ENCODE peak calls at places on chromosomes 7 and 10, in ten cellular contexts. V is EH; C is T-helper 9 cell; L is MCF 10A; M is NCI-H345; K is activated CD4-positive, alpha-beta T cell treated with anti-CD3 and anti-CD28 coated beads for 24 hours; T is pons; P is activated T-cell treated with anti-CD3 and anti-CD28 coated beads, Interleukin-2, amount 50 U/mL, for 24 hours; F is chondrocyte; W is H54. D is an unnamed sample.
A peak's percentile ranks its signal among the peaks of the same experiment; 100 is the strongest.

GRCh38 chr7:120802751-120803150 is 55.2 kb downstream of the TSPAN12 start:
- DNase-seq in M (no peak), T (no peak), L (no peak), F (no peak), C (no peak), P (no peak), K (no peak), W (no peak), V (no peak), D (no peak)

GRCh38 chr7:134315679-134316538 is 821 bp downstream of the SLC35B4 start:
- DNase-seq in C (no peak), M (no peak), F (no peak), V (peak; percentile 44), T (peak; percentile 51), P (no peak), L (no peak), W (peak; percentile 22), K (peak; percentile 3), D (no peak)

GRCh38 chr10:124307531-124308350 is 111.0 kb downstream of the OAT start:
- DNase-seq in M (no peak), F (peak; percentile 37), V (no peak), T (no peak), P (peak; percentile 14), W (no peak), K (no peak), C (no peak), L (no peak), D (no peak)

GRCh38 chr10:78229950-78230675 is 196.4 kb downstream of the RPS24 start:
- DNase-seq in L (no peak), W (no peak), F (no peak), T (no peak), M (no peak), K (no peak), P (no peak), V (no peak), C (no peak), D (no peak)

GRCh38 chr10:46217749-46218453 is 68.9 kb upstream of the ANTXRL start:
- DNase-seq in C (no peak), V (no peak), L (no peak), W (no peak), F (no peak), M (no peak), K (no peak), P (no peak), T (no peak), D (no peak)

GRCh38 chr7:35993113-35993512 is 159.9 kb upstream of the EEPD1 start:
- DNase-seq in C (no peak), F (no peak), W (no peak), T (no peak), P (no peak), K (no peak), V (peak; percentile 10), M (no peak), L (no peak), D (no peak)

GRCh38 chr10:62095341-62096071 is 173.1 kb downstream of the RTKN2 start:
- DNase-seq in V (peak; percentile 56), P (no peak), C (no peak), L (peak; percentile 81), F (no peak), T (peak; percentile 96), W (no peak), M (no peak), K (no peak), D (no peak)

GRCh38 chr7:136847858-136848257 is 20.6 kb upstream of the CHRM2 start:
- DNase-seq in P (no peak), V (no peak), W (no peak), T (no peak), K (no peak), M (no peak), L (no peak), C (no peak), F (no peak), D (no peak)

GRCh38 chr10:2981361-2981801 is 86.0 kb upstream of the PFKP start:
- DNase-seq in K (no peak), W (peak; percentile 50), F (no peak), M (no peak), C (no peak), T (no peak), L (no peak), P (no peak), V (peak; percentile 3), D (no peak)

GRCh38 chr7:69114374-69114773 is 483.9 kb upstream of the AUTS2 start:
- DNase-seq in M (no peak), L (no peak), K (no peak), P (no peak), W (no peak), C (no peak), T (no peak), V (peak; percentile 2), F (no peak), D (no peak)

GRCh38 chr10:117804470-117805011 is 242.2 kb downstream of the RAB11FIP2 start:
- DNase-seq in P (no peak), C (no peak), W (no peak), T (peak; percentile 68), F (no peak), L (peak; percentile 82), V (no peak), M (no peak), K (no peak), D (no peak)

GRCh38 chr7:74569501-74570075 is 87.9 kb upstream of the GTF2I start:
- DNase-seq in K (no peak), V (no peak), T (no peak), C (peak; percentile 5), W (no peak), M (no peak), P (peak; percentile 42), F (no peak), L (no peak), D (no peak)

GRCh38 chr7:75820688-75821087 is 7.1 kb upstream of the CCL24 start:
- DNase-seq in C (no peak), V (no peak), P (no peak), W (no peak), T (no peak), M (no peak), K (no peak), F (no peak), L (no peak), D (no peak)

GRCh38 chr7:51235593-51236313 is 80.9 kb downstream of the COBL start:
- DNase-seq in F (no peak), W (no peak), T (no peak), K (no peak), L (no peak), P (no peak), C (no peak), M (no peak), V (no peak), D (no peak)

GRCh38 chr7:93374345-93374940 is 142.3 kb downstream of the VPS50 start:
- DNase-seq in V (peak; percentile 53), P (no peak), L (peak; percentile 47), F (no peak), K (no peak), T (peak; percentile 19), M (peak; percentile 20), W (no peak), C (no peak), D (no peak)

GRCh38 chr10:7890802-7891201 is 72.5 kb downstream of the TAF3 start:
- DNase-seq in M (no peak), P (no peak), F (no peak), V (no peak), T (no peak), C (no peak), L (no peak), W (no peak), K (no peak), D (no peak)

GRCh38 chr7:49166441-49166840 is 242.1 kb downstream of the CDC14C start:
- DNase-seq in P (no peak), F (no peak), T (no peak), L (peak; percentile 25), W (no peak), M (no peak), V (no peak), K (no peak), C (no peak), D (no peak)

GRCh38 chr7:16392990-16393523 is 28.3 kb downstream of the CRPPA start:
- DNase-seq in P (no peak), K (no peak), W (no peak), M (no peak), T (no peak), F (no peak), L (no peak), C (no peak), V (no peak), D (no peak)

GRCh38 chr7:19522486-19522885 is 186.4 kb downstream of the POLR1F start:
- DNase-seq in K (no peak), L (peak; percentile 74), V (peak; percentile 7), M (no peak), P (no peak), C (no peak), W (peak; percentile 19), F (no peak), T (no peak), D (no peak)

GRCh38 chr10:121624778-121625330 is 26.6 kb upstream of the FGFR2 start:
- DNase-seq in W (no peak), V (no peak), T (no peak), L (no peak), P (no peak), M (no peak), K (no peak), F (no peak), C (no peak), D (no peak)

D was measured in stomach.